ENCODE peak calls at places on chromosomes 1 and 21, in seven cellular contexts. One of them, this sample, is unnamed.

GRCh38 chr1:36479505-36480051 is 3.1 kb downstream of the CSF3R start:
- DNase-seq in mucosa of descending colon: no peak
- DNase-seq in pancreas: no peak
- DNase-seq in SJCRH30: no peak
- DNase-seq in gastrocnemius medialis: no peak
- DNase-seq in lower lobe of right lung: no peak
- DNase-seq in body of pancreas: no peak
- DNase-seq in this sample: no peak

GRCh38 chr1:222817529-222817928 is 2.7 kb downstream of the DISP1 start:
- DNase-seq in mucosa of descending colon: no peak
- DNase-seq in pancreas: no peak
- DNase-seq in SJCRH30: peak; percentile 54
- DNase-seq in gastrocnemius medialis: no peak
- DNase-seq in lower lobe of right lung: no peak
- DNase-seq in body of pancreas: no peak
- DNase-seq in this sample: peak; percentile 11

GRCh38 chr1:232806071-232806510 is 875 bp downstream of the MAP10 start:
- DNase-seq in mucosa of descending colon: no peak
- DNase-seq in pancreas: no peak
- DNase-seq in SJCRH30: peak; percentile 3
- DNase-seq in gastrocnemius medialis: no peak
- DNase-seq in lower lobe of right lung: no peak
- DNase-seq in body of pancreas: no peak
- DNase-seq in this sample: no peak

GRCh38 chr1:68746378-68746777 is 249.5 kb upstream of the DEPDC1 start:
- DNase-seq in mucosa of descending colon: no peak
- DNase-seq in pancreas: no peak
- DNase-seq in SJCRH30: no peak
- DNase-seq in gastrocnemius medialis: no peak
- DNase-seq in lower lobe of right lung: no peak
- DNase-seq in body of pancreas: no peak
- DNase-seq in this sample: no peak

GRCh38 chr1:112396668-112397025 is 633 bp downstream of the CTTNBP2NL start:
- DNase-seq in mucosa of descending colon: no peak
- DNase-seq in pancreas: no peak
- DNase-seq in SJCRH30: peak; percentile 38
- DNase-seq in gastrocnemius medialis: no peak
- DNase-seq in lower lobe of right lung: no peak
- DNase-seq in body of pancreas: no peak
- DNase-seq in this sample: no peak

GRCh38 chr1:192832492-192832891 is 23.7 kb downstream of the RGS2 start:
- DNase-seq in mucosa of descending colon: no peak
- DNase-seq in pancreas: no peak
- DNase-seq in SJCRH30: no peak
- DNase-seq in gastrocnemius medialis: no peak
- DNase-seq in lower lobe of right lung: no peak
- DNase-seq in body of pancreas: no peak
- DNase-seq in this sample: no peak

GRCh38 chr21:46459356-46460112 is 843 bp downstream of the DIP2A start:
- DNase-seq in mucosa of descending colon: peak; percentile 68
- DNase-seq in pancreas: peak; percentile 49
- DNase-seq in SJCRH30: peak; percentile 30
- DNase-seq in gastrocnemius medialis: no peak
- DNase-seq in lower lobe of right lung: peak; percentile 71
- DNase-seq in body of pancreas: peak; percentile 43
- DNase-seq in this sample: no peak

GRCh38 chr1:184910596-184910995 is 63.7 kb downstream of the NIBAN1 start:
- DNase-seq in mucosa of descending colon: no peak
- DNase-seq in pancreas: peak; percentile 47
- DNase-seq in SJCRH30: peak; percentile 2
- DNase-seq in gastrocnemius medialis: peak; percentile 50
- DNase-seq in lower lobe of right lung: no peak
- DNase-seq in body of pancreas: peak; percentile 64
- DNase-seq in this sample: no peak

GRCh38 chr1:8985915-8986813 is 40.1 kb downstream of the SLC2A7 start:
- DNase-seq in mucosa of descending colon: peak; percentile 80
- DNase-seq in pancreas: peak; percentile 70
- DNase-seq in SJCRH30: no peak
- DNase-seq in gastrocnemius medialis: peak; percentile 79
- DNase-seq in lower lobe of right lung: peak; percentile 73
- DNase-seq in body of pancreas: peak; percentile 72
- DNase-seq in this sample: no peak

GRCh38 chr1:16209847-16210407 is 2.5 kb downstream of the ARHGEF19 start:
- DNase-seq in mucosa of descending colon: peak; percentile 24
- DNase-seq in pancreas: no peak
- DNase-seq in SJCRH30: peak; percentile 72
- DNase-seq in gastrocnemius medialis: no peak
- DNase-seq in lower lobe of right lung: no peak
- DNase-seq in body of pancreas: no peak
- DNase-seq in this sample: no peak

GRCh38 chr1:202860744-202861419 is 28.1 kb downstream of the RABIF start:
- DNase-seq in mucosa of descending colon: peak; percentile 87
- DNase-seq in pancreas: peak; percentile 65
- DNase-seq in SJCRH30: peak; percentile 82
- DNase-seq in gastrocnemius medialis: no peak
- DNase-seq in lower lobe of right lung: peak; percentile 83
- DNase-seq in body of pancreas: peak; percentile 54
- DNase-seq in this sample: peak; percentile 83

GRCh38 chr1:174023438-174023837 is 1.3 kb upstream of the RC3H1 start:
- DNase-seq in mucosa of descending colon: no peak
- DNase-seq in pancreas: peak; percentile 72
- DNase-seq in SJCRH30: peak; percentile 33
- DNase-seq in gastrocnemius medialis: no peak
- DNase-seq in lower lobe of right lung: no peak
- DNase-seq in body of pancreas: peak; percentile 62
- DNase-seq in this sample: peak; percentile 29

GRCh38 chr1:172824199-172824598 is 165.3 kb downstream of the FASLG start:
- DNase-seq in mucosa of descending colon: no peak
- DNase-seq in pancreas: no peak
- DNase-seq in SJCRH30: no peak
- DNase-seq in gastrocnemius medialis: no peak
- DNase-seq in lower lobe of right lung: no peak
- DNase-seq in body of pancreas: no peak
- DNase-seq in this sample: no peak

GRCh38 chr1:53551428-53551995 is 92.3 kb downstream of the DMRTB1 start:
- DNase-seq in mucosa of descending colon: peak; percentile 3
- DNase-seq in pancreas: no peak
- DNase-seq in SJCRH30: no peak
- DNase-seq in gastrocnemius medialis: no peak
- DNase-seq in lower lobe of right lung: peak; percentile 13
- DNase-seq in body of pancreas: no peak
- DNase-seq in this sample: peak; percentile 6

GRCh38 chr1:6497215-6497866 is 5.9 kb upstream of the PLEKHG5 start:
- DNase-seq in mucosa of descending colon: peak; percentile 58
- DNase-seq in pancreas: peak; percentile 49
- DNase-seq in SJCRH30: peak; percentile 69
- DNase-seq in gastrocnemius medialis: no peak
- DNase-seq in lower lobe of right lung: no peak
- DNase-seq in body of pancreas: peak; percentile 45
- DNase-seq in this sample: peak; percentile 92

GRCh38 chr1:38061883-38062328 is 15.3 kb upstream of the POU3F1 start:
- DNase-seq in mucosa of descending colon: no peak
- DNase-seq in pancreas: no peak
- DNase-seq in SJCRH30: no peak
- DNase-seq in gastrocnemius medialis: no peak
- DNase-seq in lower lobe of right lung: no peak
- DNase-seq in body of pancreas: no peak
- DNase-seq in this sample: no peak

GRCh38 chr1:21637514-21637913 is 31.6 kb downstream of the RAP1GAP start:
- DNase-seq in mucosa of descending colon: no peak
- DNase-seq in pancreas: no peak
- DNase-seq in SJCRH30: no peak
- DNase-seq in gastrocnemius medialis: no peak
- DNase-seq in lower lobe of right lung: no peak
- DNase-seq in body of pancreas: no peak
- DNase-seq in this sample: no peak

GRCh38 chr1:58652351-58653184 is 47.3 kb downstream of the MYSM1 start:
- DNase-seq in mucosa of descending colon: no peak
- DNase-seq in pancreas: peak; percentile 62
- DNase-seq in SJCRH30: peak; percentile 88
- DNase-seq in gastrocnemius medialis: peak; percentile 11
- DNase-seq in lower lobe of right lung: no peak
- DNase-seq in body of pancreas: peak; percentile 72
- DNase-seq in this sample: peak; percentile 57

GRCh38 chr1:205939690-205940330 is 3.4 kb downstream of the SLC26A9 start:
- DNase-seq in mucosa of descending colon: no peak
- DNase-seq in pancreas: peak; percentile 69
- DNase-seq in SJCRH30: no peak
- DNase-seq in gastrocnemius medialis: no peak
- DNase-seq in lower lobe of right lung: peak; percentile 64
- DNase-seq in body of pancreas: peak; percentile 55
- DNase-seq in this sample: peak; percentile 71

GRCh38 chr1:171245458-171246064 is 2.7 kb upstream of the FMO1 start:
- DNase-seq in mucosa of descending colon: no peak
- DNase-seq in pancreas: no peak
- DNase-seq in SJCRH30: peak; percentile 67
- DNase-seq in gastrocnemius medialis: no peak
- DNase-seq in lower lobe of right lung: no peak
- DNase-seq in body of pancreas: peak; percentile 34
- DNase-seq in this sample: peak; percentile 37

GRCh38 chr1:168509875-168510594 is 33.8 kb downstream of the XCL2 start:
- DNase-seq in mucosa of descending colon: no peak
- DNase-seq in pancreas: no peak
- DNase-seq in SJCRH30: peak; percentile 77
- DNase-seq in gastrocnemius medialis: no peak
- DNase-seq in lower lobe of right lung: no peak
- DNase-seq in body of pancreas: no peak
- DNase-seq in this sample: no peak

DNA sequence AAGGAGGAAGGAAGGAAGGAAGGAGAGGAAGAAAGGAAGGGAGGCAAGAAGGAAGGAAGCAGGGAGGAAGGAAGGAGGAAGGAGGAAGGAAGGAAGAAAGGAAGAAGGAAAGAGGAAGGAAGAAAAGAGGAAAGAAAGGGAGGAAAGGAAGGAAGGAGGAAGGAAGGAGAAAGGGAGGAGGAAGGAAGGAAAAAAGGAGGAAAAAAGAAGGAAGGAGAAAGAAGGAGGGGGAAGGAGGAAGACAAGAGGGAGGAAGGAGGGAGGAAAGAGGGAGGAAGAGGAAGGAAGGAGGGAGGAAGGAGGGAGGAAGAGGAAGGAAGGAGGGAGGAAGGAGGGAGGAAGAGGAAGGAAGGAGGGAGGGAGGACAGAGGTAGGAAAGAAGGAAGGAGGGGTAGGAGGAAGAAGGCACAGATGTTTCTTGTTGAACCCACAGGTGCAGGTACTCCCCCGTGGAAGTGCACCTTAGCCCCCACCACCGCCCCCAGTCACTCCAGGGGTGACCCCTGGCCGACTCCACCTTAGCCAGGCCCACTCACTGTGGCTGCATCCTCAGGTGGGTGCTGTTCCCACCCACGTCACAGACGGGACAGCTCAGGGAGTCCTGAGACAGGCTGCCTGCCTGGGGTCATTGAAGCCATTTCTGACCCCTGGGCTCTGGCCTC is 57.9 kb upstream of the TTC34 start:
- DNase-seq in mucosa of descending colon: no peak
- DNase-seq in pancreas: no peak
- DNase-seq in SJCRH30: no peak
- DNase-seq in gastrocnemius medialis: no peak
- DNase-seq in lower lobe of right lung: peak; percentile 26
- DNase-seq in body of pancreas: no peak
- DNase-seq in this sample: no peak
- H3K9me3 ChIP-seq in mucosa of descending colon: no peaks in the 10 kb centered on the region
- H3K9me3 ChIP-seq in pancreas: no peaks in the 10 kb centered on the region
- H3K9me3 ChIP-seq in SJCRH30: no peaks in the 10 kb centered on the region
- H3K9me3 ChIP-seq in gastrocnemius medialis: no peaks in the 10 kb centered on the region
- H3K9me3 ChIP-seq in lower lobe of right lung: no peaks in the 10 kb centered on the region
- H3K9me3 ChIP-seq in body of pancreas: no peaks in the 10 kb centered on the region
- H3K9me3 ChIP-seq in this sample: no peaks in the 10 kb centered on the region

GRCh38 chr1:227666286-227666685 is 68.8 kb downstream of the JMJD4 start:
- DNase-seq in mucosa of descending colon: no peak
- DNase-seq in pancreas: no peak
- DNase-seq in SJCRH30: no peak
- DNase-seq in gastrocnemius medialis: no peak
- DNase-seq in lower lobe of right lung: no peak
- DNase-seq in body of pancreas: no peak
- DNase-seq in this sample: no peak
- H3K9me3 ChIP-seq in mucosa of descending colon: peaks cover 100% of the 10 kb centered on the region
- H3K9me3 ChIP-seq in pancreas: peaks cover 9% of the 10 kb centered on the region
- H3K9me3 ChIP-seq in SJCRH30: peaks cover 24% of the 10 kb centered on the region
- H3K9me3 ChIP-seq in gastrocnemius medialis: peaks cover 12% of the 10 kb centered on the region
- H3K9me3 ChIP-seq in lower lobe of right lung: peaks cover 100% of the 10 kb centered on the region
- H3K9me3 ChIP-seq in body of pancreas: no peaks in the 10 kb centered on the region
- H3K9me3 ChIP-seq in this sample: peaks cover 30% of the 10 kb centered on the region

GRCh38 chr21:27212444-27212843 is 245.6 kb upstream of the ADAMTS5 start:
- DNase-seq in mucosa of descending colon: no peak
- DNase-seq in pancreas: no peak
- DNase-seq in SJCRH30: no peak
- DNase-seq in gastrocnemius medialis: no peak
- DNase-seq in lower lobe of right lung: no peak
- DNase-seq in body of pancreas: no peak
- DNase-seq in this sample: no peak

GRCh38 chr21:27219068-27219467 is 252.2 kb upstream of the ADAMTS5 start:
- DNase-seq in mucosa of descending colon: no peak
- DNase-seq in pancreas: no peak
- DNase-seq in SJCRH30: no peak
- DNase-seq in gastrocnemius medialis: no peak
- DNase-seq in lower lobe of right lung: no peak
- DNase-seq in body of pancreas: no peak
- DNase-seq in this sample: no peak

GRCh38 chr21:27213328-27213727 is 246.4 kb upstream of the ADAMTS5 start:
- DNase-seq in mucosa of descending colon: no peak
- DNase-seq in pancreas: no peak
- DNase-seq in SJCRH30: peak; percentile 24
- DNase-seq in gastrocnemius medialis: no peak
- DNase-seq in lower lobe of right lung: no peak
- DNase-seq in body of pancreas: no peak
- DNase-seq in this sample: no peak
- H3K9me3 ChIP-seq in mucosa of descending colon: no peaks in the 10 kb centered on the region
- H3K9me3 ChIP-seq in pancreas: no peaks in the 10 kb centered on the region
- H3K9me3 ChIP-seq in SJCRH30: peaks cover 7% of the 10 kb centered on the region
- H3K9me3 ChIP-seq in gastrocnemius medialis: no peaks in the 10 kb centered on the region
- H3K9me3 ChIP-seq in lower lobe of right lung: no peaks in the 10 kb centered on the region
- H3K9me3 ChIP-seq in body of pancreas: no peaks in the 10 kb centered on the region
- H3K9me3 ChIP-seq in this sample: no peaks in the 10 kb centered on the region

DNA sequence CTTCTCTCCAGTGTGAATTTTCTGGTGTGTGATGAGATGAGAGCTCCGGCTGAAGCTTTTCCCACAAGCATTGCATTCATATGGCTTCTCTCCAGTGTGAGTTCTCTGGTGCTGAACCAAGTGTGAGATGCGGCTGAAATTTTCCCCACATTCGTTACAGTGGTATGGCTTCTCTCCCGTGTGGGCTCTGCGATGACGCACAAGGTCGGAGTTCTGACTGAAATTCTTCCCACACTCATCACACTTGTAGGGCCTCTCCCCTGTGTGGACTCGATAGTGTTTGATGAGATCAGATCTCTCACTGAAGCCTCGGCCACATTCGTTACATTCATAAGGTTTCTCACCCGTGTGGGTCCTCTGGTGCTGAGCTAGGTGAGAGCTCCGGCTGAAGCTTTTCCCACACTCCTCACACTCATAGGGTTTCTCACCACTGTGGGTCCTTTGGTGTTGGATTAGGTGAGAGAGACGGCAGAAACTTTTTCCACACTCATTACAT is 7.4 kb downstream of the ZNF436 start:
- DNase-seq in mucosa of descending colon: no peak
- DNase-seq in pancreas: no peak
- DNase-seq in SJCRH30: peak; percentile 29
- DNase-seq in gastrocnemius medialis: no peak
- DNase-seq in lower lobe of right lung: no peak
- DNase-seq in body of pancreas: no peak
- DNase-seq in this sample: no peak
- H3K9me3 ChIP-seq in mucosa of descending colon: peaks cover 58% of the 10 kb centered on the region
- H3K9me3 ChIP-seq in pancreas: peaks cover 4% of the 10 kb centered on the region
- H3K9me3 ChIP-seq in SJCRH30: peaks cover 45% of the 10 kb centered on the region
- H3K9me3 ChIP-seq in gastrocnemius medialis: peaks cover 11% of the 10 kb centered on the region
- H3K9me3 ChIP-seq in lower lobe of right lung: peaks cover 52% of the 10 kb centered on the region
- H3K9me3 ChIP-seq in body of pancreas: no peaks in the 10 kb centered on the region
- H3K9me3 ChIP-seq in this sample: peaks cover 35% of the 10 kb centered on the region

GRCh38 chr1:227654858-227655752 is 80.0 kb downstream of the JMJD4 start:
- DNase-seq in mucosa of descending colon: no peak
- DNase-seq in pancreas: no peak
- DNase-seq in SJCRH30: peak; percentile 14
- DNase-seq in gastrocnemius medialis: no peak
- DNase-seq in lower lobe of right lung: no peak
- DNase-seq in body of pancreas: no peak
- DNase-seq in this sample: no peak
- H3K9me3 ChIP-seq in mucosa of descending colon: peaks cover 100% of the 10 kb centered on the region
- H3K9me3 ChIP-seq in pancreas: peaks cover 33% of the 10 kb centered on the region
- H3K9me3 ChIP-seq in SJCRH30: peaks cover 83% of the 10 kb centered on the region
- H3K9me3 ChIP-seq in gastrocnemius medialis: peaks cover 23% of the 10 kb centered on the region
- H3K9me3 ChIP-seq in lower lobe of right lung: peaks cover 99% of the 10 kb centered on the region
- H3K9me3 ChIP-seq in body of pancreas: no peaks in the 10 kb centered on the region
- H3K9me3 ChIP-seq in this sample: peaks cover 96% of the 10 kb centered on the region

This sample was measured in SK-N-SH.